ENCODE peak calls at places on chromosomes 11 and 22, in four cellular contexts. E, Z, V and C are unnamed samples.

GRCh38 chr11:117445097-117445658 is 117.5 kb downstream of the CEP164 start:
- DNase-seq in E (no peak), Z (no peak), V (no peak), C (no peak)

GRCh38 chr22:43923191-43923590 is 414 bp upstream of the PNPLA3 start:
- DNase-seq in E (no peak), Z (no peak), V (no peak), C (no peak)

GRCh38 chr22:29268511-29269229 is 602 bp downstream of the EWSR1 start:
- DNase-seq in E (no peak), Z (peak), V (no peak), C (peak)

GRCh38 chr11:47538741-47539575 is 14.0 kb downstream of the CELF1 start:
- DNase-seq in E (no peak), Z (no peak), V (no peak), C (no peak)

GRCh38 chr11:106917973-106918372 is 100.3 kb downstream of the GUCY1A2 start:
- DNase-seq in E (peak), Z (peak), V (no peak), C (peak)

GRCh38 chr22:35330258-35330861 is 30.7 kb downstream of the TOM1 start:
- DNase-seq in E (no peak), Z (no peak), V (no peak), C (no peak)

GRCh38 chr11:63448646-63449045 is 42.3 kb downstream of the PLAAT5 start:
- DNase-seq in E (peak), Z (no peak), V (no peak), C (no peak)

GRCh38 chr11:8060146-8060719 is 20.8 kb upstream of the TUB start:
- DNase-seq in E (no peak), Z (no peak), V (no peak), C (no peak)

GRCh38 chr11:14537134-14537599 is 17.0 kb upstream of the PSMA1 start:
- DNase-seq in E (no peak), Z (peak), V (no peak), C (peak)

GRCh38 chr22:36870250-36870649 is 9.4 kb downstream of the NCF4 start:
- DNase-seq in E (no peak), Z (no peak), V (no peak), C (no peak)

DNA sequence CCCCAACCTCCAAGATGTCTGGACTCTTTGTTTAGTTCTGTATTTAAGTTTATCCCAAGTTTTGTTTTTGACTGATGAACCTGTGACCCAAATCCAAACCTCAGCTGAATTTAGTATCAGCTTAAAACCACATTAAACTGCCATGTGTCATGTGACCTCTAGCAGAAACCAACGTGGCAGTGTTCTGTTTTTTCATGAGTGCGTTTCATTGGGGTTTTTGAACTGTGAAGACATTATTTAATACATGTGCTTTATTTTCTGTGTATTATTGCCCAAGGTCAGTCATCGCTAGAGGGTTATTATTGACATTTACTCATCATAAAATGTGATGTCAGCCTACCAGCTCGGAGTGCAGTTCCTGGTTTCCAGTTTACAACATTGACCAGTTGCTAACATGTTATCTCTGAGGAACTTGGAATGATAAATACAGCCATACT is 1.8 kb downstream of the TLCD5 start:
- DNase-seq in E (no peak), Z (no peak), V (no peak), C (no peak)
- TF ChIP-seq JUND in E (no peak), Z (no peak), V (no peak), C (no peak)

DNA sequence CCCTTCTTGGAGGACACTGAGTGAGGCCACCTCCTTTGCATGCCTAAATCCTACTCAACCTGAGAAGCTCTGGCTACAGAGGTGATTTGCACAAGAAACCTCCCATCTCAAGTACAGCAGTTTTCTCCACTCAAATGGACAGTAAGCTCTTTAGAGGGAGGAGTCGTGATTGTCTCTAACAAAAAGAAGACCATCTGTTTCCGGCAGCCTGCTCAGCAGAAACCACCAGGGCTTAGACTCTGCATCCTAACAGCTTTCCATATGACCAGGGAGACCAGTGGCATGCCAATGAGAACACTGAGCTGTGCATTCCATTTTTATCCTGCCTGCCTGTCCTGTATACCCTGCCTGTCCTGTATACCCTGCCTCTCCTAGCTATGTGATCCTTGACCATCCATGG is 50.7 kb upstream of the POU2AF2 start:
- DNase-seq in E (no peak), Z (no peak), V (no peak), C (no peak)
- TF ChIP-seq ATF2 in E (no peak), Z (no peak), V (no peak), C (no peak)

GRCh38 chr11:122984186-122985011 is 2.8 kb upstream of the BSX start:
- DNase-seq in E (no peak), Z (no peak), V (no peak), C (no peak)
- TF ChIP-seq JUND in E (no peak), Z (no peak), V (no peak), C (no peak)

DNA sequence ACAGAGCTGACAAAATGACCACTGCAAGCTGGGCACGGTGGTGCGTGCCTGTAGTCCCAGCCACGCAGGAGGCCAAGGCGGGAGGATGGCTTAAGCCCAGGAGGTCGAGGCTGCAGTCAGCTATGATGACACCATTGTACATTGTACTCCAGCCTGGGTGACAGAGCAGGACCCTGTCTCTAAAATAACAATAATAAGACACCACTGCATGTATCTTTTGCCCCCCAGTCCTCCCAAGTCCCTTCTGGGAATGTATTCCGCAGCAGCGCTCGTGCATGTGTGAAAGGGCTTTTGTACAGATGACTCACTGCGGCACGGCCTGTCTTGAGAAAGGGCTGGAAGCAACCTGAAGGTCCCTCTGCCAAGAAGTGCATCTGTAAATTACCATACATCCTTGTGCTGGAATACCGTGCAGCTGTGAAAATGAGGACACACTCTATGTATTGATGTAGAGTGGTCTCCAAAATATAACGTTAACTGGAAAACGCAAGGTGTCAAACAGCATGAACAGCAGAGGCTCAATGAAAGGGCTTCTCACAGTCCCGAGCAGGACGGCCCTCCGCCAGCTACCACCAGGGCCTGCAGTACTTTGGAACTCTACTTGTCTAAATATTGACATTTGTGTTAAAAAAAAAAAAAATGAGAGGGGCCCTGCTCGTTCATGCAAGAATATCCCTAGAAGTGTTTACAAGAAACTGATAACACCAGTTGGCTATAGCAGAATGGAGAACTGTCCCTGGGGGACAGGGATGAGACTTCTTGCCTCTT is 9.0 kb upstream of the CDC42EP2 start:
- DNase-seq in E (no peak), Z (no peak), V (no peak), C (peak)
- TF ChIP-seq ATF2 in E (no peak), Z (no peak), V (no peak), C (peak)

GRCh38 chr11:118612378-118612777 is 5.0 kb downstream of the PHLDB1 start:
- DNase-seq in E (no peak), Z (no peak), V (no peak), C (no peak)
- TF ChIP-seq JUND in E (no peak), Z (no peak), V (no peak), C (no peak)

DNA sequence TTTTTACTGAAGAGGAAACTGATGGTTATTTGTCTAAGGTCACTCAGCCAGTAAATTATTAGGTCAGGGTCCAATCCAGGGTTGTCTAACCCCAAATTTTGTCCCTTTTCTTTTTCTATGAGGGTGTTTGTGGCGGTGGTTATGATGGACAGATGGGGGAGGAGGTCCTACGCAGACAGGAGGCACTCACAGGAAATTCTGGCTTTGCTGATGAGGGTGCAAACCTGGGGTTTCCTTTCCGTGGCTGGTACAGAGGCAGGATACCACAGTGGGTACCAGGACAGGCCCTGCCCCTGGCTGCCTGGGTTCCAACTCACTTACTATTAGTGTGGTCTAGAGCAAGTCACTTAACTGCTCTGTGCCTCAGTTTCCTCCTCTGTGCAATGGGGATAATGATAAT is 91.0 kb downstream of the RRM1 start:
- DNase-seq in E (no peak), Z (no peak), V (no peak), C (no peak)
- TF ChIP-seq ATF2 in E (no peak), Z (no peak), V (no peak), C (no peak)

GRCh38 chr11:65434057-65434666 is 11.6 kb downstream of the NEAT1 start:
- DNase-seq in E (no peak), Z (peak), V (no peak), C (no peak)
- TF ChIP-seq JUND in E (no peak), Z (no peak), V (no peak), C (no peak)

GRCh38 chr11:129701706-129702105 is 113.9 kb upstream of the TMEM45B start:
- DNase-seq in E (no peak), Z (no peak), V (no peak), C (no peak)
- TF ChIP-seq ATF2 in E (no peak), Z (no peak), V (no peak), C (no peak)

DNA sequence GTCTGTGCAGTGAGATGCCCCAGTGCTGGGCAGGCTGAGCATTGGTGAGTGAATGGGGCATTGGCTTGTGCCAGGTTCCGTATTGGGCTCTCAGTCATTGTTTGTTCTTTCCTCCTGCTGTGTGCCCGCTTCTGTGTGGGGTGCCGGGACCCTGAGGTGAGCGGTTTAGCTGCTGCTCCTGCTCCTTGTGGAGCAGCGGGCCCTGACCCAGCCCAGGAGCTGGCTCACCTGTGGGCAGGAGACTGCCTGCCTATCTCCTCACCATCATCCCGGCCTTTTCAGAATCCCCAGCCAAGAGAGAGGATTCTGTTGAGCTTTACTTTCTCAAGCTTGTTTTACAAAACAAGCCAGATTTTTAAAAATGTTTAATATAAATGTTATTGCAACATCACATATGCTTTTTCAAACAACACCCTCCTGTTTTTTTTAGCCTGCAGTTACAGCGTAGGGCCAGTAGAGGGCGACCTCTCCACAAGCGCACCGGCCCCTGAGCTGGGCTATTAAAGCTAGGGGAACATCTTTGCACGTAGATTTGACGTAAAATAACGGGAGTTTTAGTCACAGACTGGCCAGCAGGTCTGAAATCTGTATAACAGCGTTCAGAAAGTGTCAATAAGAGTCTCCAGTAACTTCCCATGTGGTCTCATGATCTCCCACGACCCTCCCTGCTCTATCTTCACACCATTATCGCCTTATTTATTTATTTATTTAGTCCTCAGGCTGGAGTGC is 25.1 kb upstream of the RELT start:
- DNase-seq in E (no peak), Z (peak), V (no peak), C (peak)
- TF ChIP-seq JUND in E (no peak), Z (no peak), V (no peak), C (no peak)